ENCODE peak calls at places on chromosomes 6 and 20, in ten cellular contexts. One of them, this sample, is unnamed.

GRCh38 chr20:3889489-3890409 is 562 bp downstream of the PANK2 start:
- DNase-seq in heart right ventricle: peak
- DNase-seq in breast epithelium: no peak
- DNase-seq in dorsolateral prefrontal cortex: no peak
- DNase-seq in LNCaP clone FGC: no peak
- DNase-seq in stomach: peak
- DNase-seq in GM06990: peak
- DNase-seq in CD8-positive, alpha-beta T cell: peak
- DNase-seq in psoas muscle: peak
- DNase-seq in AG04450: no peak
- DNase-seq in this sample: no peak

GRCh38 chr6:111843347-111844147 is 29.7 kb downstream of the FYN start:
- DNase-seq in heart right ventricle: no peak
- DNase-seq in breast epithelium: no peak
- DNase-seq in dorsolateral prefrontal cortex: no peak
- DNase-seq in LNCaP clone FGC: no peak
- DNase-seq in stomach: no peak
- DNase-seq in GM06990: no peak
- DNase-seq in CD8-positive, alpha-beta T cell: peak
- DNase-seq in psoas muscle: no peak
- DNase-seq in AG04450: no peak
- DNase-seq in this sample: no peak

GRCh38 chr6:104728444-104728843 is 131.3 kb downstream of the HACE1 start:
- DNase-seq in heart right ventricle: no peak
- DNase-seq in breast epithelium: no peak
- DNase-seq in dorsolateral prefrontal cortex: no peak
- DNase-seq in LNCaP clone FGC: no peak
- DNase-seq in stomach: no peak
- DNase-seq in GM06990: no peak
- DNase-seq in CD8-positive, alpha-beta T cell: no peak
- DNase-seq in psoas muscle: no peak
- DNase-seq in AG04450: peak
- DNase-seq in this sample: no peak

GRCh38 chr6:36386495-36387439 is 702 bp downstream of the ETV7 start:
- DNase-seq in heart right ventricle: peak
- DNase-seq in breast epithelium: no peak
- DNase-seq in dorsolateral prefrontal cortex: no peak
- DNase-seq in LNCaP clone FGC: no peak
- DNase-seq in stomach: peak
- DNase-seq in GM06990: no peak
- DNase-seq in CD8-positive, alpha-beta T cell: peak
- DNase-seq in psoas muscle: no peak
- DNase-seq in AG04450: peak
- DNase-seq in this sample: peak

GRCh38 chr6:130717657-130718056 is 109.5 kb upstream of the SMLR1 start:
- DNase-seq in heart right ventricle: no peak
- DNase-seq in breast epithelium: no peak
- DNase-seq in dorsolateral prefrontal cortex: no peak
- DNase-seq in LNCaP clone FGC: no peak
- DNase-seq in stomach: no peak
- DNase-seq in GM06990: no peak
- DNase-seq in CD8-positive, alpha-beta T cell: no peak
- DNase-seq in psoas muscle: no peak
- DNase-seq in AG04450: no peak
- DNase-seq in this sample: no peak

GRCh38 chr6:44735631-44735963 is 348.1 kb downstream of the CDC5L start:
- DNase-seq in heart right ventricle: no peak
- DNase-seq in breast epithelium: no peak
- DNase-seq in dorsolateral prefrontal cortex: no peak
- DNase-seq in LNCaP clone FGC: no peak
- DNase-seq in stomach: no peak
- DNase-seq in GM06990: peak
- DNase-seq in CD8-positive, alpha-beta T cell: no peak
- DNase-seq in psoas muscle: no peak
- DNase-seq in AG04450: no peak
- DNase-seq in this sample: peak

GRCh38 chr6:169921853-169922779 is 170.7 kb downstream of the ERMARD start:
- DNase-seq in heart right ventricle: no peak
- DNase-seq in breast epithelium: no peak
- DNase-seq in dorsolateral prefrontal cortex: no peak
- DNase-seq in LNCaP clone FGC: no peak
- DNase-seq in stomach: no peak
- DNase-seq in GM06990: no peak
- DNase-seq in CD8-positive, alpha-beta T cell: peak
- DNase-seq in psoas muscle: no peak
- DNase-seq in AG04450: no peak
- DNase-seq in this sample: no peak

GRCh38 chr6:89977808-89978748 is 83.8 kb downstream of the GJA10 start:
- DNase-seq in heart right ventricle: no peak
- DNase-seq in breast epithelium: no peak
- DNase-seq in dorsolateral prefrontal cortex: no peak
- DNase-seq in LNCaP clone FGC: no peak
- DNase-seq in stomach: no peak
- DNase-seq in GM06990: no peak
- DNase-seq in CD8-positive, alpha-beta T cell: no peak
- DNase-seq in psoas muscle: peak
- DNase-seq in AG04450: peak
- DNase-seq in this sample: no peak

GRCh38 chr20:62368303-62368628 is 1.2 kb upstream of the LAMA5 start:
- DNase-seq in heart right ventricle: no peak
- DNase-seq in breast epithelium: no peak
- DNase-seq in dorsolateral prefrontal cortex: no peak
- DNase-seq in LNCaP clone FGC: no peak
- DNase-seq in stomach: no peak
- DNase-seq in GM06990: no peak
- DNase-seq in CD8-positive, alpha-beta T cell: no peak
- DNase-seq in psoas muscle: no peak
- DNase-seq in AG04450: no peak
- DNase-seq in this sample: no peak
- H3K4me3 ChIP-seq in heart right ventricle: peak
- H3K4me3 ChIP-seq in breast epithelium: peak
- H3K4me3 ChIP-seq in dorsolateral prefrontal cortex: peak
- H3K4me3 ChIP-seq in LNCaP clone FGC: no peak
- H3K4me3 ChIP-seq in stomach: peak
- H3K4me3 ChIP-seq in GM06990: no peak
- H3K4me3 ChIP-seq in CD8-positive, alpha-beta T cell: no peak
- H3K4me3 ChIP-seq in psoas muscle: peak
- H3K4me3 ChIP-seq in AG04450: peak
- H3K4me3 ChIP-seq in this sample: peak

DNA sequence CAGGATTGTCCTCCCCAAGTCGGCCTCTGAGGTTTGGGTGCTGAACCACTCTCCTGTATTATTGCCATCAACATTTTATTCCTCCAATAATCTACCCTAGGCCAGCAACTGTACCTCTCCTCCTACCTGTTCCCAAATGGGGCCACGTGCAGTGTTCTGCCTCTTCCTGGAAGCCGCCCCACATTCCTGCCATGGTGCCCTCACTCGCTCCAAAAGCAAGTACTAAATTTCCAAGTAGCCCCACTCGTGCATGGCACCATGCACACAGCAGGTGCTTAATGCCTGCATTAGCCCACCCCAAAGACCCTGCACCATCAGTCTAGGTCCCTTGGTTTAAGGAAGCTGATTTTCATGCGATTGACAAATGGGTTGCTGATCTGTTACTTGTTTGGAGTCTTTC is 147.8 kb downstream of the NFATC2 start:
- DNase-seq in heart right ventricle: no peak
- DNase-seq in breast epithelium: no peak
- DNase-seq in dorsolateral prefrontal cortex: no peak
- DNase-seq in LNCaP clone FGC: no peak
- DNase-seq in stomach: no peak
- DNase-seq in GM06990: no peak
- DNase-seq in CD8-positive, alpha-beta T cell: no peak
- DNase-seq in psoas muscle: no peak
- DNase-seq in AG04450: no peak
- DNase-seq in this sample: no peak
- TF ChIP-seq CTCF in heart right ventricle: no peak
- TF ChIP-seq CTCF in breast epithelium: no peak
- TF ChIP-seq CTCF in dorsolateral prefrontal cortex: no peak
- TF ChIP-seq CTCF in LNCaP clone FGC: no peak
- TF ChIP-seq CTCF in stomach: no peak
- TF ChIP-seq CTCF in GM06990: no peak
- TF ChIP-seq CTCF in CD8-positive, alpha-beta T cell: no peak
- TF ChIP-seq CTCF in psoas muscle: no peak
- TF ChIP-seq CTCF in AG04450: no peak
- TF ChIP-seq CTCF in this sample: no peak

GRCh38 chr20:62552613-62553012 is 76.8 kb upstream of the GATA5 start:
- DNase-seq in heart right ventricle: no peak
- DNase-seq in breast epithelium: no peak
- DNase-seq in dorsolateral prefrontal cortex: no peak
- DNase-seq in LNCaP clone FGC: no peak
- DNase-seq in stomach: no peak
- DNase-seq in GM06990: no peak
- DNase-seq in CD8-positive, alpha-beta T cell: no peak
- DNase-seq in psoas muscle: no peak
- DNase-seq in AG04450: no peak
- DNase-seq in this sample: no peak

GRCh38 chr20:62549499-62550086 is 73.8 kb upstream of the GATA5 start:
- DNase-seq in heart right ventricle: no peak
- DNase-seq in breast epithelium: no peak
- DNase-seq in dorsolateral prefrontal cortex: no peak
- DNase-seq in LNCaP clone FGC: no peak
- DNase-seq in stomach: no peak
- DNase-seq in GM06990: no peak
- DNase-seq in CD8-positive, alpha-beta T cell: no peak
- DNase-seq in psoas muscle: peak
- DNase-seq in AG04450: no peak
- DNase-seq in this sample: no peak

GRCh38 chr20:62553136-62553837 is 77.5 kb upstream of the GATA5 start:
- DNase-seq in heart right ventricle: no peak
- DNase-seq in breast epithelium: no peak
- DNase-seq in dorsolateral prefrontal cortex: no peak
- DNase-seq in LNCaP clone FGC: no peak
- DNase-seq in stomach: no peak
- DNase-seq in GM06990: no peak
- DNase-seq in CD8-positive, alpha-beta T cell: no peak
- DNase-seq in psoas muscle: no peak
- DNase-seq in AG04450: no peak
- DNase-seq in this sample: no peak

GRCh38 chr20:62550087-62550565 is 74.3 kb upstream of the GATA5 start:
- DNase-seq in heart right ventricle: peak
- DNase-seq in breast epithelium: no peak
- DNase-seq in dorsolateral prefrontal cortex: no peak
- DNase-seq in LNCaP clone FGC: no peak
- DNase-seq in stomach: no peak
- DNase-seq in GM06990: no peak
- DNase-seq in CD8-positive, alpha-beta T cell: no peak
- DNase-seq in psoas muscle: peak
- DNase-seq in AG04450: no peak
- DNase-seq in this sample: no peak

DNA sequence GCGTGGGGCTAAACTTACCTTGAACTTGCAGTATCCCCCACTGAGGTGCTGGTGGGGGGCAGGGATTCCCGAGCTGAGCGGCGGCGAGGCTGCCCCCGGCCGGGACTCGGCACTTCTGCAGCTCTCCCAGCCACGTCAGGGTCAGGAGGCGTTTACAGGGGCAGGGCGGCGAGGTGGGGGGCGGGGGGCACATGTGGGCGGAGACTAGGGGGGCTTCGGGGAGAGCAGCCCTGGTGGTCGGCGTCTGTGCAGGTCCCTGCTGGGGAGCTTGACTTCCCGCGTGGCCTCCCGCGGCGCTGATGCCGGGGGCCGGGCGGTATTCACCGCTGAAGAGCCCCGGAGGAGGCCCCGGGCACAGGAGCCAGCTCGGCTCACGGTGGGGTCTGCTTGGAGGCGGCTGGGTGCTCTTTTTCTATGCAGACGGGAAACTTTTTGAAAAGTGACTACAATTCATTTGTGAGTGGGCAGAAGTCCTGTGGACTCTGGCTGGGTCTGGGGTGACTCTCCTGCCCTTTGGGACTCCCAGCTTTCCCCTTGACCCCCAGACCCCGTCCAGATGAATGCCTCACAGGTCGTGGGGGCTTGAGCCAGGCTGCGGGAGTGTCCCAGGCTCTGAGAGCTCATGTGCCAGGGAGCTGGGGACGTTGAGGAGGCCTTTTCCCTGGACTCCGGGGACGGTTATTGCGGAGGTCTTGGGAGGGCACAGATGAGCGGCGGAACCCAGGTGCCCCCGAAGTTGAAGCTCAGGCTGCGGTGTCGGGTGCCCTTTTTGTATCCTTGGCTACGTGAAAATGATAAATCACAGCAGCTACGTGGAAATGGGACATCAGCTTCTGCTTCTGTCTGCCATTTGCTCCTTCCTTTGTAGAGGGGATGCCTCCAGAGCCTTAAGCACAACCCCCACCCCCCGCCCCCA is 75.9 kb upstream of the GATA5 start:
- DNase-seq in heart right ventricle: no peak
- DNase-seq in breast epithelium: no peak
- DNase-seq in dorsolateral prefrontal cortex: no peak
- DNase-seq in LNCaP clone FGC: no peak
- DNase-seq in stomach: no peak
- DNase-seq in GM06990: no peak
- DNase-seq in CD8-positive, alpha-beta T cell: no peak
- DNase-seq in psoas muscle: no peak
- DNase-seq in AG04450: no peak
- DNase-seq in this sample: no peak
- H3K4me3 ChIP-seq in heart right ventricle: peak
- H3K4me3 ChIP-seq in breast epithelium: peak
- H3K4me3 ChIP-seq in dorsolateral prefrontal cortex: peak
- H3K4me3 ChIP-seq in LNCaP clone FGC: no peak
- H3K4me3 ChIP-seq in stomach: peak
- H3K4me3 ChIP-seq in GM06990: no peak
- H3K4me3 ChIP-seq in CD8-positive, alpha-beta T cell: peak
- H3K4me3 ChIP-seq in psoas muscle: peak
- H3K4me3 ChIP-seq in AG04450: no peak
- H3K4me3 ChIP-seq in this sample: no peak

GRCh38 chr20:38842558-38842981 is 37.1 kb downstream of the PPP1R16B start:
- DNase-seq in heart right ventricle: no peak
- DNase-seq in breast epithelium: no peak
- DNase-seq in dorsolateral prefrontal cortex: no peak
- DNase-seq in LNCaP clone FGC: no peak
- DNase-seq in stomach: peak
- DNase-seq in GM06990: peak
- DNase-seq in CD8-positive, alpha-beta T cell: no peak
- DNase-seq in psoas muscle: no peak
- DNase-seq in AG04450: no peak
- DNase-seq in this sample: no peak

GRCh38 chr20:38843346-38843745 is 37.8 kb downstream of the PPP1R16B start:
- DNase-seq in heart right ventricle: no peak
- DNase-seq in breast epithelium: no peak
- DNase-seq in dorsolateral prefrontal cortex: no peak
- DNase-seq in LNCaP clone FGC: no peak
- DNase-seq in stomach: no peak
- DNase-seq in GM06990: no peak
- DNase-seq in CD8-positive, alpha-beta T cell: no peak
- DNase-seq in psoas muscle: no peak
- DNase-seq in AG04450: no peak
- DNase-seq in this sample: no peak

GRCh38 chr20:38842017-38842416 is 36.5 kb downstream of the PPP1R16B start:
- DNase-seq in heart right ventricle: no peak
- DNase-seq in breast epithelium: no peak
- DNase-seq in dorsolateral prefrontal cortex: no peak
- DNase-seq in LNCaP clone FGC: no peak
- DNase-seq in stomach: no peak
- DNase-seq in GM06990: no peak
- DNase-seq in CD8-positive, alpha-beta T cell: no peak
- DNase-seq in psoas muscle: no peak
- DNase-seq in AG04450: no peak
- DNase-seq in this sample: no peak

GRCh38 chr20:38844963-38845362 is 39.5 kb downstream of the PPP1R16B start:
- DNase-seq in heart right ventricle: no peak
- DNase-seq in breast epithelium: no peak
- DNase-seq in dorsolateral prefrontal cortex: no peak
- DNase-seq in LNCaP clone FGC: no peak
- DNase-seq in stomach: no peak
- DNase-seq in GM06990: no peak
- DNase-seq in CD8-positive, alpha-beta T cell: no peak
- DNase-seq in psoas muscle: no peak
- DNase-seq in AG04450: no peak
- DNase-seq in this sample: no peak

DNA sequence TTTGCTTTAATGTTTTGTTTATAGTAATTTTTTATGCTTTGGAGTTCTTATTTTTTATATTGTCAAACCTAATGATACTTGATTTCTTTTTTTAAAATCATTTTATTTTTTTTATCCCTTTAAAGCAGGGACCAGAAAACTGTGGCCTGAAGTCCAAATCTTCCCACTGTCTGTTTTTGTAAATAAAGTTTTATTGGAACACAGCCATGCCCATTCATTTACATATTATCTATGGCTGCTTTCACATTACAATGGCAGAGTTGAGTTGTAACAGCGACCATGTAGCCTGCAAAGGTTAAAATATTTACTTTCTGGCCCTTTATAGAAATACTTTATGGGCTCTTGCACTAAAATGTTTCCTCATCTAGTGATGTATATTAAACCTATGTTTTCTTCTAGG is 42.3 kb downstream of the PPP1R16B start:
- DNase-seq in heart right ventricle: no peak
- DNase-seq in breast epithelium: no peak
- DNase-seq in dorsolateral prefrontal cortex: no peak
- DNase-seq in LNCaP clone FGC: no peak
- DNase-seq in stomach: no peak
- DNase-seq in GM06990: no peak
- DNase-seq in CD8-positive, alpha-beta T cell: no peak
- DNase-seq in psoas muscle: no peak
- DNase-seq in AG04450: no peak
- DNase-seq in this sample: no peak
- TF ChIP-seq CTCF in heart right ventricle: no peak
- TF ChIP-seq CTCF in breast epithelium: no peak
- TF ChIP-seq CTCF in dorsolateral prefrontal cortex: no peak
- TF ChIP-seq CTCF in LNCaP clone FGC: no peak
- TF ChIP-seq CTCF in stomach: no peak
- TF ChIP-seq CTCF in GM06990: no peak
- TF ChIP-seq CTCF in CD8-positive, alpha-beta T cell: no peak
- TF ChIP-seq CTCF in psoas muscle: no peak
- TF ChIP-seq CTCF in AG04450: no peak
- TF ChIP-seq CTCF in this sample: no peak

This sample was measured in epithelial cell of esophagus.